ENCODE peak calls at places on chromosomes 16 and 17, in nine cellular contexts. One of them, this sample, is unnamed.

GRCh38 chr17:65532491-65532890 is 29.0 kb downstream of the AXIN2 start:
- DNase-seq in activated T-helper 1 cell treated with anti-CD3 and anti-CD28 coated beads, Interleukin-2, amount 50 U/mL, for 16 hours: no peak
- DNase-seq in naive thymus-derived CD8-positive, alpha-beta T cell: no peak
- DNase-seq in hypothalamus: no peak
- DNase-seq in NCI-H774: no peak
- DNase-seq in activated T-cell treated with anti-CD3 and anti-CD28 coated beads, Interleukin-2, amount 50 U/mL, for 4 hours: no peak
- DNase-seq in GM04504: no peak
- DNase-seq in GM10248: no peak
- DNase-seq in NCI-H1930: no peak
- DNase-seq in this sample: no peak

GRCh38 chr16:46757339-46758050 is 9.4 kb upstream of the MYLK3 start:
- DNase-seq in activated T-cell treated with anti-CD3 and anti-CD28 coated beads, Interleukin-2, amount 50 U/mL, for 4 hours: no peak
- DNase-seq in activated T-helper 1 cell treated with anti-CD3 and anti-CD28 coated beads, Interleukin-2, amount 50 U/mL, for 16 hours: no peak
- DNase-seq in naive thymus-derived CD8-positive, alpha-beta T cell: no peak
- DNase-seq in GM04504: no peak
- DNase-seq in NCI-H1930: no peak
- DNase-seq in hypothalamus: no peak
- DNase-seq in NCI-H774: no peak
- DNase-seq in GM10248: no peak
- DNase-seq in this sample: no peak

GRCh38 chr16:86203557-86204275 is 304.8 kb downstream of the IRF8 start:
- DNase-seq in NCI-H774: no peak
- DNase-seq in GM10248: no peak
- DNase-seq in GM04504: no peak
- DNase-seq in hypothalamus: no peak
- DNase-seq in naive thymus-derived CD8-positive, alpha-beta T cell: no peak
- DNase-seq in NCI-H1930: no peak
- DNase-seq in activated T-cell treated with anti-CD3 and anti-CD28 coated beads, Interleukin-2, amount 50 U/mL, for 4 hours: no peak
- DNase-seq in activated T-helper 1 cell treated with anti-CD3 and anti-CD28 coated beads, Interleukin-2, amount 50 U/mL, for 16 hours: no peak
- DNase-seq in this sample: no peak

GRCh38 chr16:12874135-12874534 is 27.3 kb upstream of the SHISA9 start:
- DNase-seq in activated T-helper 1 cell treated with anti-CD3 and anti-CD28 coated beads, Interleukin-2, amount 50 U/mL, for 16 hours: no peak
- DNase-seq in naive thymus-derived CD8-positive, alpha-beta T cell: no peak
- DNase-seq in hypothalamus: no peak
- DNase-seq in activated T-cell treated with anti-CD3 and anti-CD28 coated beads, Interleukin-2, amount 50 U/mL, for 4 hours: no peak
- DNase-seq in NCI-H1930: no peak
- DNase-seq in GM10248: no peak
- DNase-seq in NCI-H774: no peak
- DNase-seq in GM04504: peak; percentile 32
- DNase-seq in this sample: no peak

GRCh38 chr16:87227651-87228015 is 89.6 kb downstream of the C16orf95 start:
- DNase-seq in naive thymus-derived CD8-positive, alpha-beta T cell: no peak
- DNase-seq in activated T-helper 1 cell treated with anti-CD3 and anti-CD28 coated beads, Interleukin-2, amount 50 U/mL, for 16 hours: no peak
- DNase-seq in NCI-H774: no peak
- DNase-seq in hypothalamus: no peak
- DNase-seq in GM10248: no peak
- DNase-seq in GM04504: no peak
- DNase-seq in activated T-cell treated with anti-CD3 and anti-CD28 coated beads, Interleukin-2, amount 50 U/mL, for 4 hours: no peak
- DNase-seq in NCI-H1930: no peak
- DNase-seq in this sample: no peak

GRCh38 chr16:15507299-15507958 is 73.0 kb downstream of the BMERB1 start:
- DNase-seq in activated T-helper 1 cell treated with anti-CD3 and anti-CD28 coated beads, Interleukin-2, amount 50 U/mL, for 16 hours: no peak
- DNase-seq in NCI-H774: no peak
- DNase-seq in activated T-cell treated with anti-CD3 and anti-CD28 coated beads, Interleukin-2, amount 50 U/mL, for 4 hours: no peak
- DNase-seq in naive thymus-derived CD8-positive, alpha-beta T cell: no peak
- DNase-seq in hypothalamus: no peak
- DNase-seq in GM10248: no peak
- DNase-seq in GM04504: peak; percentile 74
- DNase-seq in NCI-H1930: no peak
- DNase-seq in this sample: no peak

GRCh38 chr16:20023190-20023589 is 50.5 kb downstream of the GPR139 start:
- DNase-seq in activated T-cell treated with anti-CD3 and anti-CD28 coated beads, Interleukin-2, amount 50 U/mL, for 4 hours: no peak
- DNase-seq in hypothalamus: no peak
- DNase-seq in NCI-H1930: no peak
- DNase-seq in activated T-helper 1 cell treated with anti-CD3 and anti-CD28 coated beads, Interleukin-2, amount 50 U/mL, for 16 hours: no peak
- DNase-seq in NCI-H774: no peak
- DNase-seq in naive thymus-derived CD8-positive, alpha-beta T cell: no peak
- DNase-seq in GM10248: no peak
- DNase-seq in GM04504: no peak
- DNase-seq in this sample: no peak

GRCh38 chr16:57474671-57475661 is 11.3 kb downstream of the DOK4 start:
- DNase-seq in NCI-H1930: no peak
- DNase-seq in activated T-helper 1 cell treated with anti-CD3 and anti-CD28 coated beads, Interleukin-2, amount 50 U/mL, for 16 hours: no peak
- DNase-seq in NCI-H774: no peak
- DNase-seq in hypothalamus: no peak
- DNase-seq in activated T-cell treated with anti-CD3 and anti-CD28 coated beads, Interleukin-2, amount 50 U/mL, for 4 hours: no peak
- DNase-seq in GM04504: no peak
- DNase-seq in GM10248: no peak
- DNase-seq in naive thymus-derived CD8-positive, alpha-beta T cell: no peak
- DNase-seq in this sample: no peak

GRCh38 chr17:29699283-29699682 is 76.6 kb upstream of the CORO6 start:
- DNase-seq in naive thymus-derived CD8-positive, alpha-beta T cell: no peak
- DNase-seq in GM10248: no peak
- DNase-seq in activated T-cell treated with anti-CD3 and anti-CD28 coated beads, Interleukin-2, amount 50 U/mL, for 4 hours: no peak
- DNase-seq in NCI-H774: no peak
- DNase-seq in NCI-H1930: no peak
- DNase-seq in GM04504: no peak
- DNase-seq in activated T-helper 1 cell treated with anti-CD3 and anti-CD28 coated beads, Interleukin-2, amount 50 U/mL, for 16 hours: no peak
- DNase-seq in hypothalamus: no peak
- DNase-seq in this sample: no peak

GRCh38 chr16:68379472-68380347 is 68.6 kb downstream of the SMPD3 start:
- DNase-seq in GM10248: no peak
- DNase-seq in activated T-cell treated with anti-CD3 and anti-CD28 coated beads, Interleukin-2, amount 50 U/mL, for 4 hours: no peak
- DNase-seq in GM04504: no peak
- DNase-seq in activated T-helper 1 cell treated with anti-CD3 and anti-CD28 coated beads, Interleukin-2, amount 50 U/mL, for 16 hours: no peak
- DNase-seq in hypothalamus: no peak
- DNase-seq in naive thymus-derived CD8-positive, alpha-beta T cell: no peak
- DNase-seq in NCI-H774: no peak
- DNase-seq in NCI-H1930: no peak
- DNase-seq in this sample: no peak

This sample was measured in SW 1271.